ENCODE peak calls at places on chromosome 3, in four cellular contexts. S is Kasumi-1, Y is right cardiac atrium, H is caudate nucleus. J is an unnamed sample.

GRCh38 chr3:189635385-189635784 is 4.2 kb downstream of the TP63 start:
- DNase-seq in H (no peak), S (no peak), Y (no peak), J (no peak)

GRCh38 chr3:6262035-6262434 is 598.9 kb upstream of the GRM7 start:
- DNase-seq in Y (no peak), H (no peak), S (no peak), J (no peak)

GRCh38 chr3:29853841-29854397 is 573.0 kb downstream of the RBMS3 start:
- DNase-seq in Y (no peak), H (no peak), S (no peak), J (no peak)

GRCh38 chr3:125967156-125967555 is 1.8 kb upstream of the ROPN1B start:
- DNase-seq in H (no peak), Y (no peak), S (no peak), J (no peak)

GRCh38 chr3:136838641-136839555 is 20.0 kb downstream of the SLC35G2 start:
- DNase-seq in Y (no peak), H (no peak), S (peak), J (peak)

GRCh38 chr3:124504332-124505059 is 225.8 kb upstream of the UMPS start:
- DNase-seq in S (no peak), H (no peak), Y (peak), J (no peak)

GRCh38 chr3:155282416-155283091 is 10.9 kb downstream of the STRIT1 start:
- DNase-seq in S (no peak), Y (no peak), H (no peak), J (no peak)

GRCh38 chr3:6180171-6180570 is 680.7 kb upstream of the GRM7 start:
- DNase-seq in H (no peak), Y (no peak), S (no peak), J (no peak)

GRCh38 chr3:120497318-120497717 is 46.5 kb upstream of the FSTL1 start:
- DNase-seq in H (no peak), S (no peak), Y (no peak), J (peak)

GRCh38 chr3:31937225-31937624 is 43.8 kb downstream of the OSBPL10 start:
- DNase-seq in Y (no peak), H (no peak), S (no peak), J (no peak)